ENCODE peak calls at places on chromosomes 3 and 15, in eight cellular contexts. F is GM13976; C is AG09309; U is NB4; I is nephron progenitor cell; P is mesothelial cell of epicardium; E is activated CD8-positive, alpha-beta T cell treated with anti-CD3 and anti-CD28 coated beads for 36 hours; O is cardiac fibroblast. B is an unnamed sample.

GRCh38 chr3:17238029-17238428 is 353.3 kb downstream of the PLCL2 start:
- DNase-seq in F (no peak), C (peak), U (no peak), I (no peak), P (no peak), E (no peak), O (peak), B (no peak)

GRCh38 chr3:8709801-8710524 is 23.6 kb upstream of the CAV3 start:
- DNase-seq in F (no peak), C (no peak), U (no peak), I (no peak), P (no peak), E (no peak), O (no peak), B (no peak)

GRCh38 chr3:172009736-172010254 is 29.6 kb upstream of the FNDC3B start:
- DNase-seq in F (no peak), C (no peak), U (no peak), I (no peak), P (no peak), E (no peak), O (no peak), B (no peak)

GRCh38 chr3:109806929-109807328 is 469.6 kb upstream of the DPPA4 start:
- DNase-seq in F (no peak), C (no peak), U (peak), I (no peak), P (no peak), E (peak), O (peak), B (no peak)

GRCh38 chr3:129614435-129614834 is 8.0 kb upstream of the PLXND1 start:
- DNase-seq in F (no peak), C (no peak), U (no peak), I (no peak), P (no peak), E (no peak), O (no peak), B (no peak)

GRCh38 chr3:13548696-13549512 is at the start of gene FBLN2:
- DNase-seq in F (no peak), C (no peak), U (no peak), I (peak), P (peak), E (no peak), O (no peak), B (peak)

GRCh38 chr15:31091531-31091930 is 10.0 kb downstream of the TRPM1 start:
- DNase-seq in F (no peak), C (peak), U (peak), I (no peak), P (no peak), E (no peak), O (peak), B (no peak)

GRCh38 chr3:102112706-102113230 is 263.5 kb downstream of the NFKBIZ start:
- DNase-seq in F (no peak), C (no peak), U (no peak), I (no peak), P (no peak), E (no peak), O (no peak), B (no peak)

GRCh38 chr3:50390523-50391177 is 31.3 kb upstream of the TMEM115 start:
- DNase-seq in F (no peak), C (no peak), U (no peak), I (no peak), P (no peak), E (no peak), O (no peak), B (no peak)

GRCh38 chr15:63094495-63094931 is 27.1 kb upstream of the LACTB start:
- DNase-seq in F (no peak), C (no peak), U (no peak), I (no peak), P (no peak), E (no peak), O (peak), B (no peak)

GRCh38 chr15:64452988-64453688 is 7.2 kb upstream of the ZNF609 start:
- DNase-seq in F (no peak), C (no peak), U (no peak), I (no peak), P (no peak), E (no peak), O (no peak), B (no peak)

GRCh38 chr3:127671523-127672428 is 976 bp upstream of the ABTB1 start:
- DNase-seq in F (peak), C (no peak), U (peak), I (no peak), P (no peak), E (peak), O (no peak), B (no peak)

GRCh38 chr3:37418357-37418756 is 244.0 kb upstream of the LRRFIP2 start:
- DNase-seq in F (no peak), C (no peak), U (no peak), I (no peak), P (no peak), E (no peak), O (no peak), B (no peak)

GRCh38 chr15:62254137-62254934 is 89.3 kb upstream of the C2CD4B start:
- DNase-seq in F (peak), C (no peak), U (peak), I (peak), P (peak), E (peak), O (peak), B (peak)

GRCh38 chr3:16468114-16469098 is 45.1 kb downstream of the RFTN1 start:
- DNase-seq in F (no peak), C (no peak), U (no peak), I (no peak), P (no peak), E (peak), O (no peak), B (no peak)

GRCh38 chr3:123732447-123732846 is 147.6 kb upstream of the HACD2 start:
- DNase-seq in F (no peak), C (no peak), U (no peak), I (no peak), P (no peak), E (peak), O (peak), B (no peak)

GRCh38 chr3:127887321-127887720 is 27.7 kb upstream of the KBTBD12 start:
- DNase-seq in F (peak), C (no peak), U (no peak), I (no peak), P (no peak), E (no peak), O (peak), B (no peak)

GRCh38 chr3:23808525-23808924 is 2.8 kb downstream of the UBE2E1 start:
- DNase-seq in F (no peak), C (no peak), U (no peak), I (no peak), P (no peak), E (no peak), O (no peak), B (no peak)

GRCh38 chr3:70861855-70862254 is 549.4 kb upstream of the MDFIC2 start:
- DNase-seq in F (no peak), C (peak), U (no peak), I (no peak), P (no peak), E (no peak), O (peak), B (no peak)

GRCh38 chr3:57298041-57298440 is 5.6 kb upstream of the ASB14 start:
- DNase-seq in F (no peak), C (no peak), U (no peak), I (no peak), P (no peak), E (peak), O (peak), B (no peak)

GRCh38 chr3:14413381-14414071 is 11.1 kb downstream of the SLC6A6 start:
- DNase-seq in F (no peak), C (no peak), U (no peak), I (no peak), P (no peak), E (no peak), O (peak), B (no peak)

DNA sequence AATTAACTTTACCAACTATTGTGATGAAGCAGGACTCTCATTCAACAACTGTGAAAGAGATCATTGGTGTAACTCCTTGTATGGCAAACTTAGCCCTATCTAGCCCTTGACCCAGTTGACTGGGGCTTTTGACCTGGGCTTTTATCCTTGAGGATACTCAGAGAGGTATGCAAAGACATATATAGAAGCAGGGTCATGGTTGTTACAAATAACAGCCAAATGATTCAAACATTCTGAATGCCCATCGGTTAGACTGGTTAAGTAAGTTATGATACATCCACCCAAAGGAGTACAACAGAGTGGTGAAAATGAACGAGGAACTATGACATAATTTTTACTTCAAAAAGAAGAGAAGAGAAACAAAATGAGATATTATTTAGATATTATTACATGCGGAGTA is 38.2 kb upstream of the ALDH1A3 start:
- DNase-seq in F (no peak), C (no peak), U (no peak), I (no peak), P (no peak), E (no peak), O (no peak), B (no peak)
- TF ChIP-seq CTCF in F (no peak), C (no peak), U (no peak), I (no peak), P (no peak), E (no peak), O (no peak), B (no peak)

DNA sequence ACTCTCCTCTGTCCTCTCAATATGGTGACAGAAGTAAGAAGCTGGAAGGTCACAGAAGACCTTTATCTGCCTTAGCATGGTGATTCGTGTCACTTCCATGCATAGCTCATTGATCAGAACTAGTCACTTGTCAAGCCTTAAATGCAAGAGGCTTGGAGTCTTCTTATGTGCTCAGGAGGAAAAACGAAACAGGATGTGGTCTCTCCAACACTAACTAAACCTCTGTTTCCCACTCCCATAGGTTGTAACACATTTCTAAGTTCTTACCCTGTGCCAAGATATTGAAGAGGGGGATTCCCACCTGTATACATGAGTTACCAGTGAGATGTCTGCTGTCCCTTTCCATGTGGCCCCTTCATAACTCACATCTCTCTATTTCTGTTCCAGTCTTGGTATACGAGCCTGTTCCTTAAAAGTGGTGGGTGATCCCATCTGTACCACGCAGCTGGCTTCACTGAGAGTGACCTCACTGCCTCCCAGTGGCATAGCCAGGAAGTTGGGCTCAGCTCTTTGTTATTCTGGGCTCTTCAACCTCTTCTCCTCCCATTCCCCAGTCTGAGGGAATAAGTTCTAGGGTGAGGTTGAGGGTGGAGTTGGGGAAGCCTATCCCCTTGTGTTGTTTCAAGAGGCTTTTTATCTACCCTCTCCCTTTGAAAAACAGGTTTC is 203.2 kb upstream of the PPP2R3A start:
- DNase-seq in F (no peak), C (no peak), U (no peak), I (no peak), P (no peak), E (no peak), O (no peak), B (no peak)
- TF ChIP-seq CTCF in F (no peak), C (no peak), U (no peak), I (peak), P (no peak), E (no peak), O (no peak), B (peak)

GRCh38 chr3:124747111-124747981 is 17.1 kb downstream of the UMPS start:
- DNase-seq in F (no peak), C (no peak), U (no peak), I (no peak), P (no peak), E (no peak), O (no peak), B (no peak)
- TF ChIP-seq CTCF in F (no peak), C (no peak), U (no peak), I (no peak), P (no peak), E (no peak), O (no peak), B (no peak)

GRCh38 chr15:29364429-29365078 is 94.9 kb upstream of the NSMCE3 start:
- DNase-seq in F (no peak), C (peak), U (peak), I (no peak), P (no peak), E (no peak), O (peak), B (no peak)
- TF ChIP-seq CTCF in F (no peak), C (peak), U (peak), I (peak), P (no peak), E (no peak), O (peak), B (peak)

GRCh38 chr3:36124118-36124796 is 256.0 kb upstream of the STAC start:
- DNase-seq in F (no peak), C (peak), U (peak), I (peak), P (no peak), E (no peak), O (peak), B (peak)
- TF ChIP-seq CTCF in F (no peak), C (peak), U (no peak), I (peak), P (no peak), E (no peak), O (peak), B (peak)

GRCh38 chr15:90232941-90233700 is 620 bp downstream of the CIB1 start:
- DNase-seq in F (peak), C (no peak), U (peak), I (peak), P (no peak), E (peak), O (peak), B (peak)
- TF ChIP-seq CTCF in F (peak), C (peak), U (peak), I (peak), P (peak), E (no peak), O (peak), B (peak)

DNA sequence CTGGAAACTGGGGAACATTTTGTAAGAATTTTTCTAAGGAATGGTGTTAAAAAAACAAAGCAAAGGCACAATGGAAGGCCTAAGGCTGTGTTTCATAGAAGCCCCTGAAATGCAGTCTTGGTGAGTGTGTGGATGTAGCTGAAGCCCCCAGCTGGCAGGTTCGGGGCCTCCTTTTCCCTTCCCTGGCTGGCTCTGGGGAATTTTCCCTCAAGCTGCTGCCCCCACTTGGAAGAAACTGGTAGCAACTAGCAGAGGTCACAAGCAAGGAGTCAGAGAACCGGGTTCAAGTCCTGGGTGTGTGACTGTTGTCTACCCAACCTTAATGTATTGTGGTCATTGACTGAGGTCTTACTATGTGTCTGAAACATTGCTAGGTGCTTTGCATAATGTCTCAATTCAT is 85.3 kb upstream of the MYZAP start:
- DNase-seq in F (no peak), C (no peak), U (no peak), I (no peak), P (no peak), E (no peak), O (peak), B (no peak)
- TF ChIP-seq CTCF in F (no peak), C (no peak), U (peak), I (no peak), P (no peak), E (no peak), O (peak), B (peak)

GRCh38 chr15:71591057-71591456 is 219.3 kb upstream of the NR2E3 start:
- DNase-seq in F (no peak), C (no peak), U (no peak), I (no peak), P (no peak), E (no peak), O (no peak), B (no peak)
- TF ChIP-seq CTCF in F (no peak), C (no peak), U (no peak), I (no peak), P (no peak), E (no peak), O (no peak), B (peak)

B was measured in progenitor cell of endocrine pancreas.